ENCODE peak calls at places on chromosomes 6 and 20, in eight cellular contexts. B, Q, J, K, R, V, D and S are unnamed samples.

GRCh38 chr6:81214414-81215091 is 537.9 kb downstream of the TENT5A start:
- DNase-seq in D (no peak), V (no peak), Q (no peak), K (no peak), R (no peak), J (no peak), B (no peak), S (no peak)

GRCh38 chr6:105793132-105793531 is 293.0 kb upstream of the PRDM1 start:
- DNase-seq in V (no peak), K (no peak), D (no peak), B (peak; percentile 81), R (no peak), J (no peak), Q (no peak), S (no peak)

GRCh38 chr6:53144802-53145201 is 3.8 kb downstream of the GCM1 start:
- DNase-seq in D (no peak), Q (no peak), R (no peak), B (no peak), V (no peak), J (no peak), K (no peak), S (no peak)

GRCh38 chr20:22623211-22623610 is 38.8 kb upstream of the FOXA2 start:
- DNase-seq in B (no peak), R (no peak), D (no peak), V (no peak), K (no peak), J (no peak), Q (peak; percentile 8), S (no peak)

GRCh38 chr6:105835373-105835772 is 250.8 kb upstream of the PRDM1 start:
- DNase-seq in V (peak; percentile 37), R (peak; percentile 22), B (peak; percentile 75), Q (peak; percentile 3), J (no peak), K (peak; percentile 56), D (no peak), S (no peak)

GRCh38 chr20:60302875-60303274 is 344.7 kb downstream of the CDH26 start:
- DNase-seq in J (no peak), R (no peak), V (no peak), D (no peak), B (no peak), K (no peak), Q (no peak), S (no peak)

GRCh38 chr6:79605061-79605460 is 26.1 kb upstream of the SH3BGRL2 start:
- DNase-seq in J (no peak), R (no peak), Q (no peak), B (no peak), V (no peak), K (no peak), D (no peak), S (no peak)

GRCh38 chr6:26556263-26557070 is 18.3 kb downstream of the HMGN4 start:
- DNase-seq in Q (peak; percentile 85), K (peak; percentile 50), R (no peak), B (peak; percentile 72), D (peak; percentile 98), J (no peak), V (peak; percentile 57), S (no peak)

GRCh38 chr20:63973636-63974401 is 4.1 kb upstream of the ZNF512B start:
- DNase-seq in B (peak; percentile 81), K (peak; percentile 97), R (peak; percentile 90), Q (peak; percentile 82), V (peak; percentile 92), J (peak; percentile 93), D (peak; percentile 56), S (peak; percentile 75)

GRCh38 chr6:136438445-136438844 is 111.8 kb downstream of the MAP7 start:
- DNase-seq in D (no peak), K (no peak), V (no peak), R (no peak), J (no peak), B (no peak), Q (no peak), S (no peak)
- TF ChIP-seq CTCF in D (no peak), K (no peak), V (no peak), R (no peak), J (no peak), B (no peak), Q (no peak), S (no peak)

GRCh38 chr6:33312361-33313104 is 1.3 kb downstream of the TAPBP start:
- DNase-seq in D (no peak), R (no peak), B (peak; percentile 88), Q (peak; percentile 75), K (peak; percentile 33), V (no peak), J (no peak), S (no peak)
- TF ChIP-seq CTCF in D (no peak), R (no peak), B (peak; percentile 16), Q (no peak), K (no peak), V (no peak), J (no peak), S (no peak)

DNA sequence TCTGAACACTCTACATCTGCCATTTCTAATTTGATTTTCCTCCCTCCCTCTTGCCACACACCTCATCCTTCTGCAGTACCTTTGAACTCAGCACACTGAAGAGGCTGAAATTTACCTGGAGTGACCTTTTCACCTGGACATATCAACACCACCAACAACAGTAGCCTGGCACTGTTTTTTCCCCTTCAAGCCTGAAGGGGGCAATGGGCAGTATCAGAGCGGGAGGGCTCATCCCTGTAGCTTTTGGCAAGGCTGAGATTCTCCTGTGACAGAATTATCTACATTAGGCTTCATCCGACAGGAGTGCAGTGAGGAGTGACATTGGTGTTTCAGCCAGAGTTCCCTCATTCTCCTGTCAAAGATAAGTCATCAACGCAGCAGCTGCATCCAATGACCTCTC is 312.8 kb upstream of the SPTLC3 start:
- DNase-seq in V (no peak), K (no peak), J (no peak), D (no peak), Q (no peak), B (no peak), R (no peak), S (no peak)
- TF ChIP-seq CTCF in V (no peak), K (no peak), J (no peak), D (no peak), Q (no peak), B (no peak), R (no peak), S (no peak)

DNA sequence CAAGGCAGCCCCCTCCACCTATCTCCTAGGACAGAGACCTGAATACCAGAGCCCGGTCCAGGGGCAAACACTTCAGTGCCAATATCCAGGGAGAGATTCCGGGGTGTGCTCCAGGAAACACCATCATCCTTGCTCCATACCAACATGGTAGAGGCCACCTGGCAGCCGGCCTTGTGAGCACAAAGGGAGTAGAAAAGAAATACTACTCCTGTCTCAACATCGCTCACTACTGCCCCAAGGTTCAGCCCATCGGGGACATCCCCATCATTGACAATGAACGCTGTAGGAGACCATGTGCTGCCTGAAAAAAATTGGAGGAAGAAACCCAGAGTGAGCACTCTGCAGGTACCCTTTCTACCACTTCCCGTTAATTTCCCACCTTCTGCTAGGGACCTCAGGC is 1.5 kb downstream of the NEU1 start:
- DNase-seq in J (no peak), D (no peak), V (no peak), R (no peak), B (no peak), K (no peak), Q (no peak), S (no peak)
- TF ChIP-seq CTCF in J (no peak), D (no peak), V (no peak), R (no peak), B (no peak), K (no peak), Q (no peak), S (no peak)

DNA sequence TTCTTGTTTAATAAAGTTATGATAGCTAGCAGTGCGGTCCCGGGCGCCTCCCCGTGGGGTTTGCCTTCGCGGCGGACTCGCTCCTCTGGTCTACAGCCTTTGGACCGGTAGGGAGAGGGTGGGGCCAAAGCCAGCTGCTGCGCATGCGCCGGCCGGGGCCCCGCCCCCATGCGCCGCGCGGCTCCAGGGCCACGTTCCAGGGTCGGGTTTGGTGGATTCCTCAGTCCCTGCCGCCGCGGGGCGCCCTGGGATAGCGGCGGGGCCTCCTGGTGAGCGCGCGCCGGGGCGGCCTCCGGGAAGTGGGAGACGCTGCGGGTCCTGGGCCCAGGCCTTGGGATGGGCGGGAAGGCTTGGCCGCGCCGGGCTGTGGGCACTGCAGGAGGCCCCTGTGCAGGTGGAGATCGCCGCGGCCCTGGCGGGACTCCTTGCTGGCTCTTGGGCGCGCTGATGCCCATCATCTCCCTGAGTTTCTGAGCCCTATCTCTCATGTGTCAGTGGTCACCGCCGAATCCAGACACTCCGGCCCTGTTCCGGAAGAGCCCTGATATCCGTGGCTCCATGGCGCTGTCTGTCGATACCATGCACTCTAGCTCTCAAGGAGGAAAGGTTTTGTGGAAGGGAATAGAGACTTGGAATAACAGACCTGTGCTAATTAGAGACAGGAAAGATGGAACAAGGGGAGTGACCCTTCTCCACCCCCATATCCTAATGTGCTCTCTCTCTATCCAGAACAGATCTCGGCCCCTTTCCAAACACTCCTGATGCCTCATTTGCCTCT is at the start of gene VARS2:
- DNase-seq in V (peak; percentile 79), R (peak; percentile 91), Q (peak; percentile 94), J (peak; percentile 96), B (peak; percentile 87), D (peak; percentile 76), K (peak; percentile 85), S (peak; percentile 58)
- TF ChIP-seq CTCF in V (peak; percentile 55), R (peak; percentile 39), Q (peak; percentile 29), J (peak; percentile 28), B (peak; percentile 44), D (peak; percentile 27), K (no peak), S (no peak)

DNA sequence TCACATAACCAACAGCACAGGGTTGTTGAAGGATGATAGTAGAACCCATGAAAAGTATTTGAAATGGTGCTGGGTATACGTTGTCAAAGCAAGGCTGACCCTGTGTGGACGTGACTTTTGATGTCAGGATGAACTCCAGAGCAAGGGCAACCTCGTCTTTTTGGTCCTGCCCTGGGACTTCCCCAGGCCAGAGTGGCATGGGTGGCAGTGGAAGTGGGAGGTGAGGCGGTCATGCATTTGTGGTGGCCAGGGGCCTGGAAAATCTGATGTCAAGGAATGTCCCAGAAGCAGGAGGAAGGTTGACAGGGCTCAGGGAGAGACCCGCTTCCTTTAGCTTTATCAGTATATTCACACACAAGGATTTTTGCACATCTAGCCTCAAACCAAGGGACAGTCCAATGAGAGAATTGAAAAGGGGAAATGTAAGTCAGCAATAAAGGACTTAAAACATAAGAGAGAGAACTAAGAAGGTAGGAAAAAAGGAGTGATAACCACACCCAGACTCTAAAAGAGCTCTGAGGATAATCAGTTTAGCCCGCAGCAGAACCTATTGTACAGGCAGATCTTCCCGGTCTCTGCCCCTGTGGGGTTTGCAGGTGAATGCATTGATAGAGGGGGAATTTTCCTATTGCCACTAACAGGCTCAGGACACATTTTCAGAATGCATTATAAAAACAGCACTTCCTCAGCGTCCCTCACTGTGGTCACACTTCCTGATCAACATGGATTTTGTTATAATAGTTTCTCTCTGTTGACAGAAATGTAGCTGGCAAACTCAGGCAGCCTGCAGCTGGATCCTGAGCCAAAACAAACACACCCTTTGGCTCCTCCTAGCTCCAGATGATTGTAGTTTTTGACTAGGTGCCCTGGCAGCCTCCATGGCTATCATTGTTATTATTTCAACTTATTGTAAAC is 98.7 kb upstream of the HDGFL1 start:
- DNase-seq in R (no peak), J (no peak), D (peak; percentile 15), Q (peak; percentile 73), K (no peak), B (no peak), V (no peak), S (no peak)
- TF ChIP-seq CTCF in R (peak; percentile 31), J (no peak), D (no peak), Q (peak; percentile 21), K (no peak), B (no peak), V (peak; percentile 55), S (no peak)